ENCODE peak calls at places on chromosomes 1 and 21, in seven cellular contexts. One of them, this sample, is unnamed.

GRCh38 chr1:64472805-64473204 is 2.9 kb downstream of the CACHD1 start:
- DNase-seq in stromal cell of bone marrow: no peak
- DNase-seq in stimulated activated CD4-positive, alpha-beta T cell treated with anti-CD3 and anti-CD28 coated beads, Interleukin-4, amount 100 ng/mL, for 24 hours: no peak
- DNase-seq in naive thymus-derived CD4-positive, alpha-beta T cell: no peak
- DNase-seq in prostate gland: no peak
- DNase-seq in activated CD4-positive, alpha-beta T cell treated with anti-CD3 and anti-CD28 coated beads for 24 hours: no peak
- DNase-seq in lower leg skin: no peak
- DNase-seq in this sample: no peak

GRCh38 chr21:45769896-45770295 is 126.4 kb downstream of the PCBP3 start:
- DNase-seq in stromal cell of bone marrow: no peak
- DNase-seq in stimulated activated CD4-positive, alpha-beta T cell treated with anti-CD3 and anti-CD28 coated beads, Interleukin-4, amount 100 ng/mL, for 24 hours: no peak
- DNase-seq in naive thymus-derived CD4-positive, alpha-beta T cell: no peak
- DNase-seq in prostate gland: no peak
- DNase-seq in activated CD4-positive, alpha-beta T cell treated with anti-CD3 and anti-CD28 coated beads for 24 hours: no peak
- DNase-seq in lower leg skin: no peak
- DNase-seq in this sample: no peak

GRCh38 chr1:83909687-83910086 is 89.2 kb downstream of the TTLL7 start:
- DNase-seq in stromal cell of bone marrow: no peak
- DNase-seq in stimulated activated CD4-positive, alpha-beta T cell treated with anti-CD3 and anti-CD28 coated beads, Interleukin-4, amount 100 ng/mL, for 24 hours: no peak
- DNase-seq in naive thymus-derived CD4-positive, alpha-beta T cell: no peak
- DNase-seq in prostate gland: no peak
- DNase-seq in activated CD4-positive, alpha-beta T cell treated with anti-CD3 and anti-CD28 coated beads for 24 hours: no peak
- DNase-seq in lower leg skin: no peak
- DNase-seq in this sample: no peak

GRCh38 chr1:155977607-155978324 is 581 bp downstream of the ARHGEF2 start:
- DNase-seq in stromal cell of bone marrow: no peak
- DNase-seq in stimulated activated CD4-positive, alpha-beta T cell treated with anti-CD3 and anti-CD28 coated beads, Interleukin-4, amount 100 ng/mL, for 24 hours: peak
- DNase-seq in naive thymus-derived CD4-positive, alpha-beta T cell: no peak
- DNase-seq in prostate gland: peak
- DNase-seq in activated CD4-positive, alpha-beta T cell treated with anti-CD3 and anti-CD28 coated beads for 24 hours: peak
- DNase-seq in lower leg skin: peak
- DNase-seq in this sample: peak

GRCh38 chr1:61853545-61853944 is 111.3 kb downstream of the PATJ start:
- DNase-seq in stromal cell of bone marrow: peak
- DNase-seq in stimulated activated CD4-positive, alpha-beta T cell treated with anti-CD3 and anti-CD28 coated beads, Interleukin-4, amount 100 ng/mL, for 24 hours: no peak
- DNase-seq in naive thymus-derived CD4-positive, alpha-beta T cell: no peak
- DNase-seq in prostate gland: no peak
- DNase-seq in activated CD4-positive, alpha-beta T cell treated with anti-CD3 and anti-CD28 coated beads for 24 hours: no peak
- DNase-seq in lower leg skin: no peak
- DNase-seq in this sample: no peak

GRCh38 chr21:44749116-44749758 is 37.9 kb upstream of the TSPEAR start:
- DNase-seq in stromal cell of bone marrow: no peak
- DNase-seq in stimulated activated CD4-positive, alpha-beta T cell treated with anti-CD3 and anti-CD28 coated beads, Interleukin-4, amount 100 ng/mL, for 24 hours: no peak
- DNase-seq in naive thymus-derived CD4-positive, alpha-beta T cell: no peak
- DNase-seq in prostate gland: no peak
- DNase-seq in activated CD4-positive, alpha-beta T cell treated with anti-CD3 and anti-CD28 coated beads for 24 hours: no peak
- DNase-seq in lower leg skin: no peak
- DNase-seq in this sample: no peak

GRCh38 chr1:175572932-175573871 is 170.2 kb downstream of the TNR start:
- DNase-seq in stromal cell of bone marrow: no peak
- DNase-seq in stimulated activated CD4-positive, alpha-beta T cell treated with anti-CD3 and anti-CD28 coated beads, Interleukin-4, amount 100 ng/mL, for 24 hours: no peak
- DNase-seq in naive thymus-derived CD4-positive, alpha-beta T cell: no peak
- DNase-seq in prostate gland: no peak
- DNase-seq in activated CD4-positive, alpha-beta T cell treated with anti-CD3 and anti-CD28 coated beads for 24 hours: no peak
- DNase-seq in lower leg skin: no peak
- DNase-seq in this sample: no peak

GRCh38 chr1:209248649-209249279 is 334.8 kb upstream of the CAMK1G start:
- DNase-seq in stromal cell of bone marrow: peak
- DNase-seq in stimulated activated CD4-positive, alpha-beta T cell treated with anti-CD3 and anti-CD28 coated beads, Interleukin-4, amount 100 ng/mL, for 24 hours: peak
- DNase-seq in naive thymus-derived CD4-positive, alpha-beta T cell: peak
- DNase-seq in prostate gland: peak
- DNase-seq in activated CD4-positive, alpha-beta T cell treated with anti-CD3 and anti-CD28 coated beads for 24 hours: peak
- DNase-seq in lower leg skin: no peak
- DNase-seq in this sample: peak

GRCh38 chr1:216447898-216448568 is 24.8 kb upstream of the USH2A start:
- DNase-seq in stromal cell of bone marrow: no peak
- DNase-seq in stimulated activated CD4-positive, alpha-beta T cell treated with anti-CD3 and anti-CD28 coated beads, Interleukin-4, amount 100 ng/mL, for 24 hours: no peak
- DNase-seq in naive thymus-derived CD4-positive, alpha-beta T cell: no peak
- DNase-seq in prostate gland: no peak
- DNase-seq in activated CD4-positive, alpha-beta T cell treated with anti-CD3 and anti-CD28 coated beads for 24 hours: no peak
- DNase-seq in lower leg skin: no peak
- DNase-seq in this sample: no peak

GRCh38 chr1:70930062-70930461 is 117.6 kb downstream of the PTGER3 start:
- DNase-seq in stromal cell of bone marrow: no peak
- DNase-seq in stimulated activated CD4-positive, alpha-beta T cell treated with anti-CD3 and anti-CD28 coated beads, Interleukin-4, amount 100 ng/mL, for 24 hours: no peak
- DNase-seq in naive thymus-derived CD4-positive, alpha-beta T cell: no peak
- DNase-seq in prostate gland: no peak
- DNase-seq in activated CD4-positive, alpha-beta T cell treated with anti-CD3 and anti-CD28 coated beads for 24 hours: no peak
- DNase-seq in lower leg skin: no peak
- DNase-seq in this sample: no peak

GRCh38 chr1:192497214-192497794 is 78.3 kb upstream of the RGS1 start:
- DNase-seq in stromal cell of bone marrow: no peak
- DNase-seq in stimulated activated CD4-positive, alpha-beta T cell treated with anti-CD3 and anti-CD28 coated beads, Interleukin-4, amount 100 ng/mL, for 24 hours: no peak
- DNase-seq in naive thymus-derived CD4-positive, alpha-beta T cell: no peak
- DNase-seq in prostate gland: no peak
- DNase-seq in activated CD4-positive, alpha-beta T cell treated with anti-CD3 and anti-CD28 coated beads for 24 hours: no peak
- DNase-seq in lower leg skin: no peak
- DNase-seq in this sample: no peak

GRCh38 chr1:212167098-212167497 is 118.1 kb upstream of the PPP2R5A start:
- DNase-seq in stromal cell of bone marrow: peak
- DNase-seq in stimulated activated CD4-positive, alpha-beta T cell treated with anti-CD3 and anti-CD28 coated beads, Interleukin-4, amount 100 ng/mL, for 24 hours: no peak
- DNase-seq in naive thymus-derived CD4-positive, alpha-beta T cell: no peak
- DNase-seq in prostate gland: no peak
- DNase-seq in activated CD4-positive, alpha-beta T cell treated with anti-CD3 and anti-CD28 coated beads for 24 hours: no peak
- DNase-seq in lower leg skin: no peak
- DNase-seq in this sample: no peak

GRCh38 chr1:66380452-66381212 is 153.3 kb upstream of the SGIP1 start:
- DNase-seq in stromal cell of bone marrow: no peak
- DNase-seq in stimulated activated CD4-positive, alpha-beta T cell treated with anti-CD3 and anti-CD28 coated beads, Interleukin-4, amount 100 ng/mL, for 24 hours: peak
- DNase-seq in naive thymus-derived CD4-positive, alpha-beta T cell: no peak
- DNase-seq in prostate gland: no peak
- DNase-seq in activated CD4-positive, alpha-beta T cell treated with anti-CD3 and anti-CD28 coated beads for 24 hours: no peak
- DNase-seq in lower leg skin: no peak
- DNase-seq in this sample: no peak

GRCh38 chr1:93021539-93022134 is 57.4 kb upstream of the MTF2 start:
- DNase-seq in stromal cell of bone marrow: no peak
- DNase-seq in stimulated activated CD4-positive, alpha-beta T cell treated with anti-CD3 and anti-CD28 coated beads, Interleukin-4, amount 100 ng/mL, for 24 hours: no peak
- DNase-seq in naive thymus-derived CD4-positive, alpha-beta T cell: peak
- DNase-seq in prostate gland: no peak
- DNase-seq in activated CD4-positive, alpha-beta T cell treated with anti-CD3 and anti-CD28 coated beads for 24 hours: no peak
- DNase-seq in lower leg skin: no peak
- DNase-seq in this sample: no peak

GRCh38 chr1:30920827-30921226 is 12.3 kb upstream of the SDC3 start:
- DNase-seq in stromal cell of bone marrow: peak
- DNase-seq in stimulated activated CD4-positive, alpha-beta T cell treated with anti-CD3 and anti-CD28 coated beads, Interleukin-4, amount 100 ng/mL, for 24 hours: no peak
- DNase-seq in naive thymus-derived CD4-positive, alpha-beta T cell: no peak
- DNase-seq in prostate gland: no peak
- DNase-seq in activated CD4-positive, alpha-beta T cell treated with anti-CD3 and anti-CD28 coated beads for 24 hours: no peak
- DNase-seq in lower leg skin: peak
- DNase-seq in this sample: no peak

GRCh38 chr1:34235594-34235993 is 58.9 kb downstream of the C1orf94 start:
- DNase-seq in stromal cell of bone marrow: no peak
- DNase-seq in stimulated activated CD4-positive, alpha-beta T cell treated with anti-CD3 and anti-CD28 coated beads, Interleukin-4, amount 100 ng/mL, for 24 hours: no peak
- DNase-seq in naive thymus-derived CD4-positive, alpha-beta T cell: no peak
- DNase-seq in prostate gland: no peak
- DNase-seq in activated CD4-positive, alpha-beta T cell treated with anti-CD3 and anti-CD28 coated beads for 24 hours: no peak
- DNase-seq in lower leg skin: no peak
- DNase-seq in this sample: no peak

GRCh38 chr1:41380979-41381690 is 19.9 kb downstream of the FOXO6 start:
- DNase-seq in stromal cell of bone marrow: no peak
- DNase-seq in stimulated activated CD4-positive, alpha-beta T cell treated with anti-CD3 and anti-CD28 coated beads, Interleukin-4, amount 100 ng/mL, for 24 hours: no peak
- DNase-seq in naive thymus-derived CD4-positive, alpha-beta T cell: no peak
- DNase-seq in prostate gland: no peak
- DNase-seq in activated CD4-positive, alpha-beta T cell treated with anti-CD3 and anti-CD28 coated beads for 24 hours: no peak
- DNase-seq in lower leg skin: peak
- DNase-seq in this sample: no peak

GRCh38 chr1:61285371-61285885 is 203.1 kb downstream of the NFIA start:
- DNase-seq in stromal cell of bone marrow: no peak
- DNase-seq in stimulated activated CD4-positive, alpha-beta T cell treated with anti-CD3 and anti-CD28 coated beads, Interleukin-4, amount 100 ng/mL, for 24 hours: no peak
- DNase-seq in naive thymus-derived CD4-positive, alpha-beta T cell: no peak
- DNase-seq in prostate gland: no peak
- DNase-seq in activated CD4-positive, alpha-beta T cell treated with anti-CD3 and anti-CD28 coated beads for 24 hours: no peak
- DNase-seq in lower leg skin: no peak
- DNase-seq in this sample: no peak

GRCh38 chr1:153728305-153729066 is 636 bp downstream of the INTS3 start:
- DNase-seq in stromal cell of bone marrow: no peak
- DNase-seq in stimulated activated CD4-positive, alpha-beta T cell treated with anti-CD3 and anti-CD28 coated beads, Interleukin-4, amount 100 ng/mL, for 24 hours: peak
- DNase-seq in naive thymus-derived CD4-positive, alpha-beta T cell: no peak
- DNase-seq in prostate gland: peak
- DNase-seq in activated CD4-positive, alpha-beta T cell treated with anti-CD3 and anti-CD28 coated beads for 24 hours: peak
- DNase-seq in lower leg skin: no peak
- DNase-seq in this sample: peak

GRCh38 chr1:117336087-117336817 is 31.0 kb upstream of the MAN1A2 start:
- DNase-seq in stromal cell of bone marrow: no peak
- DNase-seq in stimulated activated CD4-positive, alpha-beta T cell treated with anti-CD3 and anti-CD28 coated beads, Interleukin-4, amount 100 ng/mL, for 24 hours: no peak
- DNase-seq in naive thymus-derived CD4-positive, alpha-beta T cell: no peak
- DNase-seq in prostate gland: no peak
- DNase-seq in activated CD4-positive, alpha-beta T cell treated with anti-CD3 and anti-CD28 coated beads for 24 hours: no peak
- DNase-seq in lower leg skin: no peak
- DNase-seq in this sample: no peak

GRCh38 chr1:202659541-202659940 is 50.7 kb downstream of the SYT2 start:
- DNase-seq in stromal cell of bone marrow: no peak
- DNase-seq in stimulated activated CD4-positive, alpha-beta T cell treated with anti-CD3 and anti-CD28 coated beads, Interleukin-4, amount 100 ng/mL, for 24 hours: no peak
- DNase-seq in naive thymus-derived CD4-positive, alpha-beta T cell: no peak
- DNase-seq in prostate gland: no peak
- DNase-seq in activated CD4-positive, alpha-beta T cell treated with anti-CD3 and anti-CD28 coated beads for 24 hours: no peak
- DNase-seq in lower leg skin: no peak
- DNase-seq in this sample: no peak

GRCh38 chr1:238628130-238628529 is 737.4 kb upstream of the ZP4 start:
- DNase-seq in stromal cell of bone marrow: no peak
- DNase-seq in stimulated activated CD4-positive, alpha-beta T cell treated with anti-CD3 and anti-CD28 coated beads, Interleukin-4, amount 100 ng/mL, for 24 hours: no peak
- DNase-seq in naive thymus-derived CD4-positive, alpha-beta T cell: no peak
- DNase-seq in prostate gland: no peak
- DNase-seq in activated CD4-positive, alpha-beta T cell treated with anti-CD3 and anti-CD28 coated beads for 24 hours: no peak
- DNase-seq in lower leg skin: no peak
- DNase-seq in this sample: no peak

GRCh38 chr1:55061706-55062321 is 22.5 kb downstream of the PCSK9 start:
- DNase-seq in stromal cell of bone marrow: no peak
- DNase-seq in stimulated activated CD4-positive, alpha-beta T cell treated with anti-CD3 and anti-CD28 coated beads, Interleukin-4, amount 100 ng/mL, for 24 hours: no peak
- DNase-seq in naive thymus-derived CD4-positive, alpha-beta T cell: no peak
- DNase-seq in prostate gland: no peak
- DNase-seq in activated CD4-positive, alpha-beta T cell treated with anti-CD3 and anti-CD28 coated beads for 24 hours: no peak
- DNase-seq in lower leg skin: no peak
- DNase-seq in this sample: no peak

GRCh38 chr1:94070746-94071318 is 50.1 kb downstream of the ABCA4 start:
- DNase-seq in stromal cell of bone marrow: no peak
- DNase-seq in stimulated activated CD4-positive, alpha-beta T cell treated with anti-CD3 and anti-CD28 coated beads, Interleukin-4, amount 100 ng/mL, for 24 hours: no peak
- DNase-seq in naive thymus-derived CD4-positive, alpha-beta T cell: no peak
- DNase-seq in prostate gland: no peak
- DNase-seq in activated CD4-positive, alpha-beta T cell treated with anti-CD3 and anti-CD28 coated beads for 24 hours: no peak
- DNase-seq in lower leg skin: no peak
- DNase-seq in this sample: no peak

This sample was measured in DND-41.